ENCODE peak calls at places on chromosome 1, in four cellular contexts. One of them, this sample, is unnamed.

GRCh38 chr1:188652678-188653077 is 1823.9 kb downstream of the PLA2G4A start:
- DNase-seq in CD8-positive, alpha-beta T cell: no peak
- DNase-seq in IMR-90: peak; percentile 86
- DNase-seq in MM.1S: no peak
- DNase-seq in this sample: peak; percentile 73

GRCh38 chr1:24639881-24640280 is 3.2 kb upstream of the SRRM1 start:
- DNase-seq in CD8-positive, alpha-beta T cell: no peak
- DNase-seq in IMR-90: no peak
- DNase-seq in MM.1S: no peak
- DNase-seq in this sample: no peak

GRCh38 chr1:178573330-178573729 is 60.4 kb downstream of the TEX35 start:
- DNase-seq in CD8-positive, alpha-beta T cell: no peak
- DNase-seq in IMR-90: no peak
- DNase-seq in MM.1S: no peak
- DNase-seq in this sample: no peak

GRCh38 chr1:227521782-227522181 is 41.6 kb upstream of the ZNF678 start:
- DNase-seq in CD8-positive, alpha-beta T cell: no peak
- DNase-seq in IMR-90: no peak
- DNase-seq in MM.1S: no peak
- DNase-seq in this sample: no peak

GRCh38 chr1:51302270-51302669 is 28.1 kb downstream of the TTC39A start:
- DNase-seq in CD8-positive, alpha-beta T cell: no peak
- DNase-seq in IMR-90: no peak
- DNase-seq in MM.1S: no peak
- DNase-seq in this sample: no peak

GRCh38 chr1:181344091-181344490 is 139.2 kb upstream of the CACNA1E start:
- DNase-seq in CD8-positive, alpha-beta T cell: no peak
- DNase-seq in IMR-90: no peak
- DNase-seq in MM.1S: no peak
- DNase-seq in this sample: no peak

GRCh38 chr1:201649776-201650607 is 111.1 kb downstream of the NAV1 start:
- DNase-seq in CD8-positive, alpha-beta T cell: no peak
- DNase-seq in IMR-90: peak; percentile 70
- DNase-seq in MM.1S: no peak
- DNase-seq in this sample: peak; percentile 84

GRCh38 chr1:51920130-51920529 is 41.6 kb upstream of the NRDC start:
- DNase-seq in CD8-positive, alpha-beta T cell: no peak
- DNase-seq in IMR-90: peak; percentile 21
- DNase-seq in MM.1S: no peak
- DNase-seq in this sample: no peak

GRCh38 chr1:35499652-35500176 is 57.5 kb downstream of the KIAA0319L start:
- DNase-seq in CD8-positive, alpha-beta T cell: peak; percentile 30
- DNase-seq in IMR-90: no peak
- DNase-seq in MM.1S: no peak
- DNase-seq in this sample: no peak

GRCh38 chr1:64474639-64475038 is 4.7 kb downstream of the CACHD1 start:
- DNase-seq in CD8-positive, alpha-beta T cell: no peak
- DNase-seq in IMR-90: no peak
- DNase-seq in MM.1S: no peak
- DNase-seq in this sample: no peak

GRCh38 chr1:117051224-117052064 is 8.7 kb upstream of the TTF2 start:
- DNase-seq in CD8-positive, alpha-beta T cell: peak; percentile 33
- DNase-seq in IMR-90: no peak
- DNase-seq in MM.1S: no peak
- DNase-seq in this sample: no peak

GRCh38 chr1:212225416-212225815 is 59.8 kb upstream of the PPP2R5A start:
- DNase-seq in CD8-positive, alpha-beta T cell: peak; percentile 30
- DNase-seq in IMR-90: no peak
- DNase-seq in MM.1S: no peak
- DNase-seq in this sample: no peak

GRCh38 chr1:173332026-173332425 is 124.9 kb upstream of the TNFSF4 start:
- DNase-seq in CD8-positive, alpha-beta T cell: no peak
- DNase-seq in IMR-90: peak; percentile 89
- DNase-seq in MM.1S: no peak
- DNase-seq in this sample: peak; percentile 31

GRCh38 chr1:35436078-35436477 is 121.1 kb downstream of the KIAA0319L start:
- DNase-seq in CD8-positive, alpha-beta T cell: no peak
- DNase-seq in IMR-90: no peak
- DNase-seq in MM.1S: no peak
- DNase-seq in this sample: no peak

GRCh38 chr1:50645147-50645546 is 221.9 kb upstream of the DMRTA2 start:
- DNase-seq in CD8-positive, alpha-beta T cell: no peak
- DNase-seq in IMR-90: no peak
- DNase-seq in MM.1S: no peak
- DNase-seq in this sample: no peak

GRCh38 chr1:92952714-92953113 is 8.5 kb downstream of the DIPK1A start:
- DNase-seq in CD8-positive, alpha-beta T cell: no peak
- DNase-seq in IMR-90: no peak
- DNase-seq in MM.1S: no peak
- DNase-seq in this sample: no peak

GRCh38 chr1:165854101-165854845 is 26.9 kb downstream of the UCK2 start:
- DNase-seq in CD8-positive, alpha-beta T cell: peak; percentile 15
- DNase-seq in IMR-90: peak; percentile 95
- DNase-seq in MM.1S: no peak
- DNase-seq in this sample: peak; percentile 98

GRCh38 chr1:87333692-87334347 is 5.1 kb downstream of the LMO4 start:
- DNase-seq in CD8-positive, alpha-beta T cell: no peak
- DNase-seq in IMR-90: peak; percentile 36
- DNase-seq in MM.1S: peak; percentile 76
- DNase-seq in this sample: no peak

GRCh38 chr1:231318015-231318355 is 19.7 kb downstream of the EXOC8 start:
- DNase-seq in CD8-positive, alpha-beta T cell: no peak
- DNase-seq in IMR-90: no peak
- DNase-seq in MM.1S: no peak
- DNase-seq in this sample: no peak

DNA sequence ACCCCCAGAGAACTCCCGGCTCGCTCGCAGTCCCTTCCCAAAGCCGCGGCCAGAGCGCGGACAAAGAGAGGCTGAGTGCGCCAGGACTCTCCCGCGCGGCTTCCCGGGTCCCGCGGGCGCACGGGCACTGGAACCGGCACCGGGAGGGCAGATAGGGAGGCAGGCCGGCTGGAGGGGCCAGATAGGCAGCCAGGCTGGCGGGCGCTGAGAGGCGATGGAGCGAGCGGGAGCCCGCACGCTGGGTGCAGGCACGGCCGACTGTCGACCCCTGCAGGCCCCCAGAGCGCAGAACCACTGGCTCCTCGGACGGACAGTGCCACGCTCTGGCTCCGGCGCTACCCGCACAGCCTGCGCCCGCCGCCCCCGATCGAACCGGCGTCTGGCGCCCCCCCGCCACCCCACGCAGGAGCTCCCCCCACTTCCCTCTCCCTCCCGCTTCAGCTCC is 634 bp downstream of the SLC6A9 start:
- DNase-seq in CD8-positive, alpha-beta T cell: peak; percentile 31
- DNase-seq in IMR-90: peak; percentile 34
- DNase-seq in MM.1S: peak; percentile 29
- DNase-seq in this sample: peak; percentile 50
- TF ChIP-seq CTCF in CD8-positive, alpha-beta T cell: no peak
- TF ChIP-seq CTCF in IMR-90: peak; percentile 41
- TF ChIP-seq CTCF in MM.1S: peak; percentile 16
- TF ChIP-seq CTCF in this sample: peak; percentile 34

GRCh38 chr1:103960045-103960444 is 210.3 kb downstream of the AMY1C start:
- DNase-seq in CD8-positive, alpha-beta T cell: no peak
- DNase-seq in IMR-90: no peak
- DNase-seq in MM.1S: no peak
- DNase-seq in this sample: no peak

GRCh38 chr1:103958699-103959098 is 209.0 kb downstream of the AMY1C start:
- DNase-seq in CD8-positive, alpha-beta T cell: no peak
- DNase-seq in IMR-90: no peak
- DNase-seq in MM.1S: peak; percentile 18
- DNase-seq in this sample: no peak

GRCh38 chr1:103960710-103961109 is 211.0 kb downstream of the AMY1C start:
- DNase-seq in CD8-positive, alpha-beta T cell: no peak
- DNase-seq in IMR-90: no peak
- DNase-seq in MM.1S: no peak
- DNase-seq in this sample: no peak

GRCh38 chr1:103959565-103959964 is 209.9 kb downstream of the AMY1C start:
- DNase-seq in CD8-positive, alpha-beta T cell: no peak
- DNase-seq in IMR-90: no peak
- DNase-seq in MM.1S: no peak
- DNase-seq in this sample: no peak
- H3K4me3 ChIP-seq in CD8-positive, alpha-beta T cell: no peak overlapping the region
- H3K4me3 ChIP-seq in IMR-90: no peak overlapping the region
- H3K4me3 ChIP-seq in MM.1S: no peak overlapping the region
- H3K4me3 ChIP-seq in this sample: no peak overlapping the region

GRCh38 chr1:155324717-155325595 is 4.3 kb downstream of the RUSC1 start:
- DNase-seq in CD8-positive, alpha-beta T cell: no peak
- DNase-seq in IMR-90: peak; percentile 40
- DNase-seq in MM.1S: peak; percentile 17
- DNase-seq in this sample: peak; percentile 49
- TF ChIP-seq CTCF in CD8-positive, alpha-beta T cell: no peak
- TF ChIP-seq CTCF in IMR-90: peak; percentile 51
- TF ChIP-seq CTCF in MM.1S: peak; percentile 2
- TF ChIP-seq CTCF in this sample: peak; percentile 60

GRCh38 chr1:68293122-68293521 is 60.8 kb upstream of the WLS start:
- DNase-seq in CD8-positive, alpha-beta T cell: no peak
- DNase-seq in IMR-90: no peak
- DNase-seq in MM.1S: no peak
- DNase-seq in this sample: peak; percentile 12
- H3K4me3 ChIP-seq in CD8-positive, alpha-beta T cell: no peak overlapping the region
- H3K4me3 ChIP-seq in IMR-90: no peak overlapping the region
- H3K4me3 ChIP-seq in MM.1S: no peak overlapping the region
- H3K4me3 ChIP-seq in this sample: no peak overlapping the region

DNA sequence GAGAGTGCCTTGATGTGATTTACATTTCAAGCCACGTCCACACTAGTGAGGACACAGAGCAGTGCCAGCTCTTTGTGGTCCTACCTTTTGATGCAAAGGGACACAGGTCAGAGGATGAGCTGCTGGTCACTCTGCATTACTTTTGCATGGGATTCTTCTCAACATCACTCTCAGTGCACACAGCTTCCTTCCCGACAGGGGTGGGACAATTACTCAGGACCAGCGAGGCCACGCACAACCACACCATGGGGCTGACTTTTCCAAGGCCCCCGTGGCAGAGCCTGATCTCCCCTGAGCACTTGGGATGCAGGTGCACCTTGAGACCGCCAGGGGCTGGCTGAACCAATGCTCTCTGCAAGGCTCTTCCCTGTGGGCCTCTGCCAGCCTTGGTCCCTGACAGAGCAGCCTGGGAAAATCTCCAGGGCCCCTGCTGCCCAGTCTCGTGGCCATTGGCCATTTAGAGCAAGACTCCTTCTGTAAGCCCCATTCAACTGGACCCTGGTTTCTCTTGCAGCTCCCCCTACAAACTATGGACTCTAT is 13.2 kb upstream of the PRAMEF12 start:
- DNase-seq in CD8-positive, alpha-beta T cell: no peak
- DNase-seq in IMR-90: no peak
- DNase-seq in MM.1S: no peak
- DNase-seq in this sample: no peak
- TF ChIP-seq CTCF in CD8-positive, alpha-beta T cell: no peak
- TF ChIP-seq CTCF in IMR-90: no peak
- TF ChIP-seq CTCF in MM.1S: peak; percentile 28
- TF ChIP-seq CTCF in this sample: peak; percentile 13

DNA sequence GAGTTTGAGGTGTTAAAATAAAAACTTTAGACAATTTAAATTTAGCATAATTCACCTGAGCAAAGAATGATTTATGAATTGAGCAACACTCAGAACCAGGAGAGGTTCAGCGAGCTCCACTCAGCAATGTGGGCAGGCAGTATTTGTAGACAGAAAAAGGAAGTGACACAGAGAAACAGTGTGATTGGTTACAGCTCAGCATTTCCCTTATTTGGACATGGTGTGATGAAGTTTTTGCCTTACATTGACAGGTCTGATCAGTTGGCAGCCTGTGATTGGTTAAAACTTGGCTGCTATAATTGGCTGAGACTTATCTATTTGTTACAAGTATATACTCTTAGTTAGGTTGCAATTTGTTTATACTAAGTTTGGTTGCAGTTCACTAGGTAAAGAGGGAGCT is 621.2 kb upstream of the PRMT6 start:
- DNase-seq in CD8-positive, alpha-beta T cell: no peak
- DNase-seq in IMR-90: no peak
- DNase-seq in MM.1S: no peak
- DNase-seq in this sample: no peak
- H3K4me3 ChIP-seq in CD8-positive, alpha-beta T cell: no peak overlapping the region
- H3K4me3 ChIP-seq in IMR-90: no peak overlapping the region
- H3K4me3 ChIP-seq in MM.1S: no peak overlapping the region
- H3K4me3 ChIP-seq in this sample: no peak overlapping the region

GRCh38 chr1:216740334-216740733 is 17.1 kb upstream of the ESRRG start:
- DNase-seq in CD8-positive, alpha-beta T cell: no peak
- DNase-seq in IMR-90: no peak
- DNase-seq in MM.1S: no peak
- DNase-seq in this sample: no peak

GRCh38 chr1:216739771-216740170 is 16.5 kb upstream of the ESRRG start:
- DNase-seq in CD8-positive, alpha-beta T cell: no peak
- DNase-seq in IMR-90: no peak
- DNase-seq in MM.1S: no peak
- DNase-seq in this sample: no peak

GRCh38 chr1:216742625-216743024 is 19.4 kb upstream of the ESRRG start:
- DNase-seq in CD8-positive, alpha-beta T cell: no peak
- DNase-seq in IMR-90: peak; percentile 30
- DNase-seq in MM.1S: peak; percentile 18
- DNase-seq in this sample: peak; percentile 46
- TF ChIP-seq CTCF in CD8-positive, alpha-beta T cell: no peak
- TF ChIP-seq CTCF in IMR-90: peak; percentile 53
- TF ChIP-seq CTCF in MM.1S: peak; percentile 58
- TF ChIP-seq CTCF in this sample: peak; percentile 56

GRCh38 chr1:8211620-8212442 is 106.1 kb upstream of the SLC45A1 start:
- DNase-seq in CD8-positive, alpha-beta T cell: no peak
- DNase-seq in IMR-90: peak; percentile 99
- DNase-seq in MM.1S: no peak
- DNase-seq in this sample: peak; percentile 97
- H3K4me3 ChIP-seq in CD8-positive, alpha-beta T cell: no peak overlapping the region
- H3K4me3 ChIP-seq in IMR-90: no peak overlapping the region
- H3K4me3 ChIP-seq in MM.1S: no peak overlapping the region
- H3K4me3 ChIP-seq in this sample: no peak overlapping the region

This sample was measured in choroid plexus epithelial cell.